ENCODE peak calls at places on chromosome X, in five cellular contexts. I is transverse colon, B is SK-N-SH, F is HCT116, Y is GM23338. X is an unnamed sample.

GRCh38 chrX:41276661-41277506 is 57.1 kb upstream of the DDX3X start:
- DNase-seq in F (no peak), I (no peak), Y (peak; percentile 27), B (no peak), X (no peak)

GRCh38 chrX:413322-414201 is 26.9 kb upstream of the PPP2R3B start:
- DNase-seq in F (no peak), B (no peak), I (no peak), Y (peak; percentile 81), X (no peak)

GRCh38 chrX:120302434-120302833 is 8.8 kb downstream of the TMEM255A start:
- DNase-seq in B (no peak), F (no peak), I (peak; percentile 37), Y (peak; percentile 34), X (no peak)

GRCh38 chrX:134174273-134174660 is 62.7 kb upstream of the CCDC160 start:
- DNase-seq in F (no peak), I (no peak), Y (peak; percentile 40), B (no peak), X (no peak)

GRCh38 chrX:45801554-45801953 is 600.9 kb upstream of the DIPK2B start:
- DNase-seq in F (no peak), B (peak; percentile 10), I (no peak), Y (peak; percentile 38), X (no peak)

GRCh38 chrX:50704987-50705386 is 109.0 kb downstream of the SHROOM4 start:
- DNase-seq in B (no peak), I (no peak), F (no peak), Y (no peak), X (no peak)

GRCh38 chrX:1394731-1395501 is 3.0 kb upstream of the SLC25A6 start:
- DNase-seq in Y (no peak), B (no peak), I (no peak), F (no peak), X (peak; percentile 66)

GRCh38 chrX:34112459-34112858 is 19.7 kb downstream of the FAM47A start:
- DNase-seq in I (no peak), Y (no peak), F (no peak), B (no peak), X (no peak)

GRCh38 chrX:9392445-9392844 is 72.4 kb upstream of the TBL1X start:
- DNase-seq in B (no peak), I (no peak), F (no peak), Y (no peak), X (no peak)

GRCh38 chrX:123846598-123847038 is 13.2 kb upstream of the XIAP start:
- DNase-seq in F (no peak), I (no peak), Y (no peak), B (no peak), X (no peak)

GRCh38 chrX:35040871-35041270 is 98.3 kb downstream of the FAM47B start:
- DNase-seq in I (no peak), F (no peak), Y (no peak), B (no peak), X (no peak)

GRCh38 chrX:24153796-24154189 is 4.3 kb downstream of the ZFX start:
- DNase-seq in B (peak; percentile 53), Y (no peak), I (no peak), F (no peak), X (no peak)

GRCh38 chrX:107678957-107679740 is 50.8 kb downstream of the PRPS1 start:
- DNase-seq in I (peak; percentile 79), B (no peak), F (no peak), Y (no peak), X (peak; percentile 93)

GRCh38 chrX:118058924-118059323 is 57.7 kb downstream of the KLHL13 start:
- DNase-seq in F (no peak), Y (no peak), B (no peak), I (no peak), X (no peak)

GRCh38 chrX:144732588-144732987 is 514.7 kb upstream of the SPANXN1 start:
- DNase-seq in F (no peak), Y (no peak), I (no peak), B (no peak), X (no peak)

GRCh38 chrX:38375888-38376287 is 23.5 kb downstream of the OTC start:
- DNase-seq in I (no peak), F (peak; percentile 0), B (peak; percentile 14), Y (peak; percentile 60), X (no peak)

GRCh38 chrX:89021964-89022363 is 274.9 kb downstream of the CPXCR1 start:
- DNase-seq in F (no peak), B (no peak), I (no peak), Y (no peak), X (no peak)

GRCh38 chrX:39476596-39476995 is 621.2 kb downstream of the BCOR start:
- DNase-seq in I (no peak), Y (no peak), B (no peak), F (no peak), X (no peak)

GRCh38 chrX:24684048-24684447 is 9.7 kb upstream of the POLA1 start:
- DNase-seq in Y (no peak), F (no peak), I (no peak), B (no peak), X (no peak)

GRCh38 chrX:42075032-42075431 is 151.7 kb upstream of the CASK start:
- DNase-seq in Y (no peak), F (no peak), I (no peak), B (no peak), X (no peak)

GRCh38 chrX:2711441-2711840 is 20.3 kb downstream of the CD99 start:
- DNase-seq in F (no peak), Y (no peak), B (no peak), I (no peak), X (no peak)

GRCh38 chrX:2708016-2708415 is 16.9 kb downstream of the CD99 start:
- DNase-seq in F (no peak), I (no peak), Y (no peak), B (no peak), X (no peak)

GRCh38 chrX:2710496-2710895 is 19.4 kb downstream of the CD99 start:
- DNase-seq in B (no peak), I (no peak), Y (peak; percentile 57), F (no peak), X (peak; percentile 6)

GRCh38 chrX:2708601-2709200 is 17.6 kb downstream of the CD99 start:
- DNase-seq in F (no peak), Y (no peak), I (no peak), B (no peak), X (no peak)

DNA sequence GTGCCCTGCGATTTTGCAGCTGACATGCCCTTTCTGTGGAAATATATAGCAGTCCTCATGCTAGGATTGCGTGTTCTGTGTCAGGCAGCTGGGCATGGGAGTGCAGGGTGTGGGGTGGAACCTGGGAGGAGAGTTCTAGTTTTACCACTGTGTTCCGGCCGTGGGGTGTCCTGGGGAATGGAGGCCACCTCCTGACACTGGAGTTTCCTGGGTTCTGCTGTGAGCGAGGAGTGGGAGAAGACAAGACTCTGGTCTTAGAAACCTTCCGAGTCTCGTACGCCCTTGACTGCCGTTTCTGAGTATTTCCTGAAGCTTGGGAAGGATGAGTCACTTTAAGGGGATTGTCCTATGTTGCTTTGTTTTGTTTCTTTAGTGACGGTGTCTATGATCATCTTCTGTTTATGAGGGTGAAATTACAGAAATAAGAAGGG is 19.0 kb downstream of the CD99 start:
- DNase-seq in F (peak; percentile 51), Y (no peak), B (no peak), I (peak; percentile 26), X (peak; percentile 74)
- H3K4me1 ChIP-seq in F (peaks cover 46% of the 10 kb centered on the region), Y (peaks cover 22% of the 10 kb centered on the region), B (peaks cover 45% of the 10 kb centered on the region), I (peaks cover 52% of the 10 kb centered on the region), X (peaks cover 70% of the 10 kb centered on the region)

DNA sequence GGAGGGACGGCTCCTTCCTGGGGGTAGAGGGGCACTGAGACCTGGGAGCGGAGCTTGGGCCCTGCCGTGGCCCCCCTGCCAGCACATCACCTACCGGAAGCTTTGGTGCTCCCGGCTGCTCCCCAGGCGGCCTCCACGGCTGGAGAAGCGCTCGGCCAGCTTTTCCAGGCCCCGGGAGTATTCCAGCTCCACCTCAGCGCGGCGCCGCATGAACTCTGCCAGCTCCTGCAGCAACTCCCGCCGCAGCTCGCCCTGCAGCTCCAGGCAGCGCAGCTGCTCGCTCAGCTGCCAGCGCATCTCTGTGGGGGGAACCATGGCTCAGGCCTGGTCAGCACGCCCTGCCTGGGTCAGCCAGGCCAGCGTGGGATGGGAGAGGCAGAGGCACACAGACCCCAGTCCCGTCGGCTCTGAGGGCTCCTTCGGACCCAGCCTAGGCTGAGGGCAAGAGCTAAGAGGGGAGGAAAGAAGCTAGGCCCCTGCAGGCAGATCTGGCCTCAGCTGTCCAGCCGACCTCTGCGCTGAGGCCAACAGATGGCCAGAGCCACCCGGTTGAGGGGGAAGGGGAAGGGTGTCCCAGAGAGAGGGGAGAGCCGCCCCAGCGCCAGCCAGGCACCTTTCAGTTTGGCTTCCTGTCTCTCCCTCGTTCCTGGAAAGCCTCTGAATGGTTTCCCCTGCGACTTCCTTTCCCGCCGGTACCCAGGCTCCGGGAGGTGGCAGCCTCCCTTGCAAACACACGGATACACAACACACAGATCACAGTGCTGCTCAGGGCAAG is 4.4 kb downstream of the ARHGAP4 start:
- DNase-seq in I (no peak), Y (no peak), F (no peak), B (peak; percentile 78), X (no peak)
- TF ChIP-seq POLR2AphosphoS5 in I (no peak), Y (no peak), F (no peak), B (no peak), X (no peak)

GRCh38 chrX:130100180-130100579 is 10.1 kb downstream of the ELF4 start:
- DNase-seq in I (peak; percentile 59), B (no peak), F (no peak), Y (no peak), X (peak; percentile 89)
- H3K4me1 ChIP-seq in I (peaks cover 28% of the 10 kb centered on the region), B (no peaks in the 10 kb centered on the region), F (no peaks in the 10 kb centered on the region), Y (no peaks in the 10 kb centered on the region), X (no peaks in the 10 kb centered on the region)

DNA sequence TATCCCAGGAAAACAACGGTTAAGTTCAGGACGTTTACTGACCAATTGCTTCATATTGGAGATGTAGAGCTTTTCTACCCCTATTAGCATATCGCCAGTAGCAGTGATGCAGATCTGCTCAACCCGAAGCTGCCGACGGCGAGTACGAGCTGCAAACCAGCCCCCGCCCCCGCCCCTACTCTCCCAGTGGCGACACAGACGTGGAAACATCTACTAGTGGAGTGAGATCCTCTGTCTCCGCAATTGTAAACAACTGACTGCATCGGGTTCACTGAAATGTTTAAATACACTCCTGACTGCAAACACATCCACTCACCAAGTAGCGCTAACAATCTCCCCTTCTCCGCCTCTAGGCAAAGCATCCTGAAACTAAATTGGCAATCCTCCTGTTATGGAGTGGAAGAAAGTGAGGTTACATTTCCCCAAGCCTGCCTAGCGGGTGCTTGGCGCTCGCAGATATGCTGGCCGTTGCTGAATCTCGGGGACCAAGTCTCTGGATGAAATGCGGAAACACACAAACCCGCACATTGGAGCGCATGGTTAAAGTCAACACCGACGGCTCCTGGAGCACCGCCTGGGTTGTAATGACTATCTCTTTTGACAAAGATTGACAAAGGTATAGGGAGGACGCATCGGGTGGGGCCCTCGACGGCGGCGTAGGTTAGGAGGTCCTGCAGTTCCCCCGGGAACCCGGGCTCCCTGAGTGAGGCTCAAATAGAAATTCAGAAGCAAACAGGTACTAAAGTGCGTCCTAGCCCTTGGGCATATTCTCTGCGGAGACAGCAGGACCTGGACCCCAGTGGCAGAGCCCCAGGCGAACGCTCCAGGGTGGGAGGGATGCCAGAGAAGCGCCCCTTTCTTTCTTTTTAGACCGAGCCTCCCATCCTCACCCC is 116.9 kb upstream of the TEX13C start:
- DNase-seq in F (no peak), B (peak; percentile 2), I (no peak), Y (peak; percentile 28), X (no peak)
- TF ChIP-seq POLR2AphosphoS5 in F (no peak), B (no peak), I (no peak), Y (no peak), X (no peak)

GRCh38 chrX:2699959-2700358 is 8.9 kb downstream of the CD99 start:
- DNase-seq in F (no peak), I (no peak), B (no peak), Y (no peak), X (no peak)
- H3K4me1 ChIP-seq in F (peaks cover 30% of the 10 kb centered on the region), I (peaks cover 62% of the 10 kb centered on the region), B (peaks cover 20% of the 10 kb centered on the region), Y (peaks cover 17% of the 10 kb centered on the region), X (no peaks in the 10 kb centered on the region)

GRCh38 chrX:22800360-22800759 is 199.4 kb upstream of the DDX53 start:
- DNase-seq in B (no peak), Y (peak; percentile 19), I (no peak), F (no peak), X (no peak)
- TF ChIP-seq POLR2AphosphoS5 in B (no peak), Y (no peak), I (no peak), F (no peak), X (no peak)

X was measured in sigmoid colon.